ENCODE peak calls at places on chromosome 2, in four cellular contexts. P, Q, B and X are unnamed samples.

GRCh38 chr2:173545364-173545734 is 190.7 kb downstream of the CDCA7 start:
- DNase-seq in P (no peak), Q (no peak), B (no peak), X (no peak)

GRCh38 chr2:133579295-133579694 is 11.0 kb upstream of the NCKAP5 start:
- DNase-seq in P (no peak), Q (no peak), B (no peak), X (no peak)

GRCh38 chr2:54709341-54709809 is 14.1 kb upstream of the EML6 start:
- DNase-seq in P (no peak), Q (no peak), B (no peak), X (peak; percentile 31)

GRCh38 chr2:207072579-207072978 is 93.2 kb downstream of the KLF7 start:
- DNase-seq in P (no peak), Q (no peak), B (no peak), X (no peak)

GRCh38 chr2:101873543-101873942 is 118.2 kb upstream of the IL1R2 start:
- DNase-seq in P (no peak), Q (peak; percentile 29), B (no peak), X (no peak)

GRCh38 chr2:170651603-170652002 is 63.5 kb upstream of the SP5 start:
- DNase-seq in P (no peak), Q (no peak), B (no peak), X (no peak)

GRCh38 chr2:46150445-46150970 is 146.7 kb upstream of the EPAS1 start:
- DNase-seq in P (no peak), Q (no peak), B (no peak), X (no peak)

GRCh38 chr2:162075689-162076132 is 1.7 kb upstream of the DPP4 start:
- DNase-seq in P (no peak), Q (no peak), B (no peak), X (no peak)

GRCh38 chr2:217383620-217384019 is 523.8 kb upstream of the TNP1 start:
- DNase-seq in P (no peak), Q (no peak), B (no peak), X (no peak)

GRCh38 chr2:61233581-61233980 is 71.6 kb downstream of the C2orf74 start:
- DNase-seq in P (no peak), Q (no peak), B (no peak), X (no peak)

GRCh38 chr2:88621432-88621831 is 5.8 kb downstream of the EIF2AK3 start:
- DNase-seq in P (no peak), Q (no peak), B (no peak), X (no peak)

GRCh38 chr2:99127999-99128398 is 13.5 kb upstream of the C2orf15 start:
- DNase-seq in P (no peak), Q (no peak), B (no peak), X (no peak)

GRCh38 chr2:102235491-102235890 is 48.7 kb downstream of the IL1RL2 start:
- DNase-seq in P (no peak), Q (peak; percentile 61), B (no peak), X (peak; percentile 51)

GRCh38 chr2:508121-508520 is 169.1 kb downstream of the TMEM18 start:
- DNase-seq in P (no peak), Q (no peak), B (no peak), X (no peak)

GRCh38 chr2:134917219-134917957 is 1.2 kb upstream of the CCNT2 start:
- DNase-seq in P (no peak), Q (peak; percentile 11), B (no peak), X (no peak)

GRCh38 chr2:27806311-27807059 is 35.0 kb downstream of the MRPL33 start:
- DNase-seq in P (no peak), Q (no peak), B (no peak), X (no peak)

GRCh38 chr2:27807476-27807875 is 36.0 kb downstream of the MRPL33 start:
- DNase-seq in P (no peak), Q (peak; percentile 36), B (no peak), X (peak; percentile 45)

GRCh38 chr2:27809761-27810241 is 38.3 kb downstream of the MRPL33 start:
- DNase-seq in P (no peak), Q (no peak), B (no peak), X (no peak)

GRCh38 chr2:27808984-27809383 is 37.5 kb downstream of the MRPL33 start:
- DNase-seq in P (no peak), Q (no peak), B (no peak), X (no peak)

GRCh38 chr2:27808418-27808817 is 36.9 kb downstream of the MRPL33 start:
- DNase-seq in P (no peak), Q (no peak), B (no peak), X (no peak)
- TF ChIP-seq ESRRA in P (no peak), Q (no peak), B (no peak), X (no peak)

DNA sequence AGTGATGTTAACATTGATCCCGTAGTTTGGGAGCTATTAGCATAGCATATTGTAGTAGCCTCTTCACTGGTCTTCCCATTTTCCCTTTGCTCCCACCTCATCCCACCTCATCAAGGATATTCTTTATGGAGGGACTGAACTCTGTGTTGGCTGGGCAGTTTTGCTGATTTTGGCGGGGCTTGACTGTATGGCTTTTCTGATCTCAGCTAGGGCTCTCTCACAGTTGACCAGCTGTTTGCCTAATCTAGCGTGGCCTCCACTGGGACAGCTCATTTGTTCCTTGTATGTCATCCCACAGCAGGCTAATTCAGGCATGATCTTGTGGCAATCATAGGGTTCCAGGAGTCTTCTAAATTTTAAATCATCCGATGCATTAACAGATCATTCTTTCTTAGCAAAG is 30.2 kb upstream of the MTX2 start:
- DNase-seq in P (no peak), Q (no peak), B (no peak), X (no peak)
- TF ChIP-seq CREB1 in P (no peak), Q (no peak), B (no peak), X (no peak)

GRCh38 chr2:237482485-237482884 is 4.6 kb upstream of the MLPH start:
- DNase-seq in P (no peak), Q (peak; percentile 38), B (no peak), X (no peak)

GRCh38 chr2:237485844-237486243 is 1.2 kb upstream of the MLPH start:
- DNase-seq in P (no peak), Q (no peak), B (no peak), X (no peak)

GRCh38 chr2:237480988-237481387 is 6.1 kb upstream of the MLPH start:
- DNase-seq in P (no peak), Q (no peak), B (no peak), X (no peak)

GRCh38 chr2:237485304-237485703 is 1.7 kb upstream of the MLPH start:
- DNase-seq in P (no peak), Q (no peak), B (no peak), X (no peak)

DNA sequence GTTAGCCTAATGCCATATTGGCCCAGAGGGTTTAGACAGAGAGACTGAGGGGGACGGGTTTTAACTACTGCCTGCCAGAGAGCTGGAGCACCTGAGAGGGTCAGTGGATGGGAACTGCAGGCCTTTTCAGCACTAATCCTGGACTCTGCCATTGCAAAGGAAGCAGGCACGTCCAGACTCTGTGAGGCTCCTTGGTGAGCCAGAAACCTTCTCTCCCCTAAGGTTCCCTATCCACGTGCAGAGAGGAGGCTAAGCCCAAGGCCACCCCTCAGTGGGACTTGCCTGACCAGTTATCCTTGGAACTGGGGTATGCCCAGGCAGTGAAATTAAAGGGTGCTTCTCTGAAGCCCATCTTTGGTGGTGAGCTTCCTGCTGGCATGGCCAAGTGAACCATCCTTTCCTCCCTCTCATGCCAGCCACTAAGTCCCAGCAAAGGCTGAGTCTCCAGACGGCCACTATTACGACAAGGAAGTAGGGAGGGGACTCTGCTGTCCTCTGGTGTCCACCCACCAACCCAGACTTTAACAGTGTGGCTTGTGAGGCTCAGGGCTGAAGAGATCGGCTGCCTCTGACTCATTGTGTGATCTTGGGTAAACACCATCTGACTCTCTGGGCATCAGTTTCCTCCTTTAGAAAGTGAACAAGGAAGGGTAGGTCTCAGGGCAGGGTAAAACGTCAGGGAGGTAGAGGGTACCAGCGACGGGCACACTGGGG is 3.9 kb upstream of the MLPH start:
- DNase-seq in P (no peak), Q (no peak), B (no peak), X (no peak)
- TF ChIP-seq CTCF in P (no peak), Q (no peak), B (no peak), X (no peak)

DNA sequence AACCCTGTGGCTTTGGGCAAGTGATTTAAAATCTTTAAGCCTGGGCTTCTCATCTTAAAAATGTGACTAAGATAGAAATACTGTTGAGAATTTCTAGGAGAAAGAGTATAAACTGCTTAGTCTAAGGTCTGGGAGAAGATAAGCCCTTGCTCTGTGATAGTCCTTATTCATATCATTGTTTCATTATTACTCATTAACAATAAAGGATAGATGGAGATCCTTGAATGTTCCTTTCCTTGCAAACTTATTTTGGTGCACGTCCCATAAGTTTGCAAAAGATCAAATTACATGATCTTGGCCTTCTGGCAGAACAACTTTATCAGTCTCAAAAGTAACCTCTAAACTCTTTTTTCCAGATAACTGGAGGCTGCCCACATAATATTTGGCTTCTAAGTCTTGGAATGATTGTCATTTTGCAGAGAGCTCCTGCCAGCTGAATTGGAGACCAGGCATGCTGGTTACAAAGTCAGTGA is 138.3 kb downstream of the FAM124B start:
- DNase-seq in P (no peak), Q (no peak), B (no peak), X (no peak)
- TF ChIP-seq ESRRA in P (no peak), Q (no peak), B (no peak), X (no peak)

GRCh38 chr2:195535911-195536522 is 121.0 kb upstream of the SLC39A10 start:
- DNase-seq in P (no peak), Q (no peak), B (peak; percentile 92), X (no peak)
- TF ChIP-seq CREB1 in P (no peak), Q (no peak), B (no peak), X (no peak)